ENCODE peak calls at places on chromosomes 1 and 21, in five cellular contexts. T, J, I, S and N are unnamed samples.

GRCh38 chr1:91889717-91890459 is 3.9 kb upstream of the TGFBR3 start:
- DNase-seq in T (no peak), J (no peak), I (no peak), S (no peak), N (no peak)

GRCh38 chr1:173467426-173467825 is 9.7 kb upstream of the PRDX6 start:
- DNase-seq in T (no peak), J (no peak), I (no peak), S (no peak), N (no peak)

GRCh38 chr1:185170291-185170848 is 13.4 kb downstream of the SWT1 start:
- DNase-seq in T (no peak), J (peak; percentile 66), I (no peak), S (no peak), N (peak; percentile 47)

GRCh38 chr1:168760241-168760640 is 31.2 kb upstream of the DPT start:
- DNase-seq in T (no peak), J (no peak), I (no peak), S (no peak), N (no peak)

GRCh38 chr1:113396585-113396984 is 6.3 kb downstream of the MAGI3 start:
- DNase-seq in T (no peak), J (no peak), I (no peak), S (no peak), N (no peak)

GRCh38 chr1:169129109-169129789 is 22.8 kb downstream of the ATP1B1 start:
- DNase-seq in T (no peak), J (no peak), I (no peak), S (no peak), N (no peak)

GRCh38 chr1:213303286-213303685 is 252.2 kb downstream of the RPS6KC1 start:
- DNase-seq in T (no peak), J (no peak), I (no peak), S (no peak), N (no peak)

GRCh38 chr1:232456720-232457119 is 173.2 kb downstream of the SIPA1L2 start:
- DNase-seq in T (no peak), J (no peak), I (no peak), S (no peak), N (no peak)

GRCh38 chr21:46180778-46181391 is 3.4 kb downstream of the SPATC1L start:
- DNase-seq in T (no peak), J (no peak), I (no peak), S (no peak), N (peak; percentile 21)

DNA sequence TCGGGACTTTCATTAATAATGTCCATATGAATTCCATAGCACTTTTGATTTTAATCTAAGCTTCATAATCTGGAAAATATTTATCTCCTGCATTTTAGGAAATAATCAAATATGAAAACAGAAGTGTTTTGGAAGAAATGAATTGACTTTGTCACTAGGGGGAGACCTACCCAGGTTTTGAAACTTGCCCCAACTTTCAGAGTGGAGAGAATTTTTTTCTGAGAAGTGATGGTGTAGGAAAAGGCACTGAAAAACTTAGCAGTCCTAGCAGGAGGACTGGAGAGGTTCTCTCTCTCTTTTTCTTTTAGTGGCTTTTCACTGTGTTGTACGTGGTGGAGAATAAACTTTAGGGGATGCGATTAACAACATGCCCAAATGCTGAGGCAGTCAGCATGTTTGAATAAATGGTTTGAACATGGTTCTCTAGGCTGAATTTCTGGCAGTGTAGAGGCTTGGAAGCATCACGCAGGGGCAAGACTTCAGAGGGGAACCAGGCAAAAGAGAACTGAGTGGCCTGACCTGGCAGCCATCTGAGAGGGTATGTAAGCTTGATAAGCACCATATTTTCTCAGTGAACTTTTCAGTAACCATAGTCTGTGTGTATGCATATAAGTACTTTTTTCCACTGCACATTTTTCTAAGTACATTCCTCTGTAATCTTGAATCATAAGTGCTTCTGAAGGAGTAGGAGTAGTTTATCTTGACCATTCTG is 68.3 kb upstream of the NEK7 start:
- DNase-seq in T (no peak), J (peak; percentile 22), I (no peak), S (no peak), N (peak; percentile 15)
- TF ChIP-seq CTCF in T (peak; percentile 60), J (no peak), I (peak; percentile 54), S (peak; percentile 66), N (peak; percentile 79)

GRCh38 chr1:13772271-13772670 is 72.3 kb downstream of the PRDM2 start:
- DNase-seq in T (no peak), J (no peak), I (no peak), S (no peak), N (no peak)

GRCh38 chr1:13775446-13775845 is 75.5 kb downstream of the PRDM2 start:
- DNase-seq in T (no peak), J (no peak), I (no peak), S (no peak), N (no peak)

GRCh38 chr1:13771745-13772144 is 71.8 kb downstream of the PRDM2 start:
- DNase-seq in T (no peak), J (no peak), I (no peak), S (no peak), N (no peak)

GRCh38 chr1:13775916-13776315 is 75.9 kb downstream of the PRDM2 start:
- DNase-seq in T (no peak), J (no peak), I (no peak), S (no peak), N (no peak)

DNA sequence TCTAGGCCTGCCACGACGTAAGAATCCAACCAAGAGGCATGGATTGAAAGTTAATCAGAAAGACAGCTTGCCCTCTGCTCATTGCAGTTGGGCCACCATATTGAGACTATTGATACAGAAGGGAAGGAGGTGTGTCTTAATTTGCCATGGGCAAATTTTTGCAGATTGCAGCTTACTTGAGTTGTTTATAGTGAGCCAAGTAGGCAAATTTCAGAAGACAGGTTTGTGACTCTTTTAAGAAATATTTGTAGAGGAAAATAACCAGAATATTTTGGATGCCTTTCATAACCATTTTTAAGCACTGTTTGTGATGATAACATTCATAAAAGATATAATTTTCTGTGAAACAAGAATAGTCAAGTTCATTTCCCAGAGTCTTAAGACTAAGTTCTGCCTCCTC is 74.1 kb downstream of the PRDM2 start:
- DNase-seq in T (no peak), J (no peak), I (no peak), S (no peak), N (peak; percentile 2)
- TF ChIP-seq CTCF in T (no peak), J (no peak), I (no peak), S (no peak), N (no peak)

DNA sequence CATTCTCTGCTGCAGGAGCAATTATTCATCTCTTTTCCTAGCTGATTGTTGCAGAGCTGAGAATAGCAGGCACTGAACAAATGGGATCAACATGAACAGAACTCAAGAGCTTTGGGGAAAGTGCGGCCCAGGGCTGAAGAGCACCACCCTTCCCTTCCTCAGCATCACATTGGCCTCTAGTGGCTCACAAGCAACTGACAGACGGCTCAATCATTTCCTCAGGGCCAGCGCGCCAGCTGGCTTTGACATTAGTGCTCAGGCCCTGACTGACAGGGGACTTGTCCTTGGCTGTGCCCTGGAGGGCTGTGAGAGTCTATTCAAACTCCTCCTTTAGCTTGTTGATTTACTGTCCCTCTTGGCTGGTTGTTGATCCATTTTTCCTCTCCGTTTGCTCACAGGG is 295.4 kb downstream of the HLX start:
- DNase-seq in T (no peak), J (no peak), I (no peak), S (peak; percentile 49), N (no peak)
- TF ChIP-seq CTCF in T (peak; percentile 18), J (no peak), I (no peak), S (peak; percentile 39), N (no peak)

GRCh38 chr1:218683224-218683623 is 338.1 kb downstream of the TGFB2 start:
- DNase-seq in T (no peak), J (no peak), I (no peak), S (no peak), N (no peak)
- TF ChIP-seq CTCF in T (no peak), J (no peak), I (no peak), S (no peak), N (no peak)

GRCh38 chr1:155137129-155137528 is 1.5 kb downstream of the SLC50A1 start:
- DNase-seq in T (no peak), J (no peak), I (no peak), S (no peak), N (no peak)

GRCh38 chr1:155134322-155134721 is 1.3 kb upstream of the SLC50A1 start:
- DNase-seq in T (no peak), J (no peak), I (no peak), S (no peak), N (no peak)

GRCh38 chr1:155134858-155135415 is 715 bp upstream of the SLC50A1 start:
- DNase-seq in T (peak; percentile 88), J (peak; percentile 74), I (peak; percentile 52), S (peak; percentile 94), N (no peak)

GRCh38 chr1:155136728-155137127 is 1.1 kb downstream of the SLC50A1 start:
- DNase-seq in T (no peak), J (peak; percentile 17), I (no peak), S (no peak), N (no peak)

GRCh38 chr1:155135416-155136197 is at the start of gene SLC50A1:
- DNase-seq in T (peak; percentile 96), J (peak; percentile 96), I (peak; percentile 53), S (peak; percentile 91), N (peak; percentile 91)
- TF ChIP-seq CTCF in T (peak; percentile 31), J (no peak), I (peak; percentile 75), S (peak; percentile 67), N (no peak)